ENCODE peak calls at places on chromosome 2, in ten cellular contexts. Q is RPMI7951; G is posterior cingulate gyrus; M is stimulated activated CD8-positive, alpha-beta memory T cell treated with anti-CD3 and anti-CD28 coated beads, Interleukin-7, amount 100 ng/mL, for 48 hours; T is activated T-cell treated with anti-CD3 and anti-CD28 coated beads for 24 hours; E is heart right ventricle; U is iris pigment epithelial cell; L is NCI-H1694 treated with DMSO at 0.1 percent for 48 hours; Y is A673; S is effector CD4-positive, alpha-beta T cell. D is an unnamed sample.

GRCh38 chr2:172293952-172294351 is 133.4 kb upstream of the ITGA6 start:
- DNase-seq in T (no peak), E (peak; percentile 42), L (no peak), Y (peak; percentile 58), G (no peak), Q (peak; percentile 23), M (no peak), U (peak; percentile 73), S (no peak), D (peak; percentile 36)

GRCh38 chr2:85132834-85133637 is at the start of gene TCF7L1:
- DNase-seq in Q (peak; percentile 83), M (no peak), E (peak; percentile 86), L (peak; percentile 46), T (peak; percentile 3), Y (peak; percentile 93), S (no peak), U (peak; percentile 89), G (peak; percentile 52), D (no peak)

GRCh38 chr2:126392889-126393288 is 263.1 kb upstream of the GYPC start:
- DNase-seq in S (no peak), L (no peak), M (no peak), U (no peak), T (no peak), Y (no peak), Q (no peak), E (no peak), G (no peak), D (no peak)

GRCh38 chr2:17845806-17846205 is 29.5 kb downstream of the MSGN1 start:
- DNase-seq in G (no peak), S (no peak), T (no peak), Y (no peak), M (no peak), E (no peak), U (no peak), L (no peak), Q (no peak), D (no peak)

GRCh38 chr2:121519732-121520640 is 10.7 kb upstream of the RNU4ATAC start:
- DNase-seq in S (no peak), L (no peak), Q (peak; percentile 50), T (no peak), E (no peak), U (no peak), M (no peak), G (peak; percentile 50), Y (no peak), D (no peak)

GRCh38 chr2:203122317-203122998 is 107.8 kb downstream of the NBEAL1 start:
- DNase-seq in L (no peak), G (no peak), E (no peak), Y (peak; percentile 27), U (no peak), M (no peak), Q (peak; percentile 9), S (no peak), T (no peak), D (peak; percentile 31)

GRCh38 chr2:162782138-162782537 is 56.4 kb downstream of the KCNH7 start:
- DNase-seq in T (no peak), M (no peak), U (no peak), E (no peak), Q (no peak), S (no peak), G (no peak), Y (no peak), L (no peak), D (no peak)

GRCh38 chr2:84971799-84972790 is 1.1 kb downstream of the KCMF1 start:
- DNase-seq in L (no peak), G (peak; percentile 25), S (peak; percentile 64), T (peak; percentile 47), M (peak; percentile 34), Y (peak; percentile 69), Q (peak; percentile 59), E (peak; percentile 59), U (peak; percentile 42), D (no peak)

GRCh38 chr2:101698419-101699190 is 1.1 kb downstream of the MAP4K4 start:
- DNase-seq in E (no peak), T (no peak), S (no peak), U (peak; percentile 36), Q (peak; percentile 31), G (no peak), L (peak; percentile 35), Y (peak; percentile 52), M (no peak), D (peak; percentile 44)

GRCh38 chr2:128395196-128395595 is 76.5 kb upstream of the HS6ST1 start:
- DNase-seq in M (no peak), G (no peak), Q (no peak), L (no peak), S (no peak), Y (no peak), U (no peak), E (no peak), T (no peak), D (no peak)

GRCh38 chr2:164495491-164496223 is 125.6 kb downstream of the GRB14 start:
- DNase-seq in L (peak; percentile 62), Q (peak; percentile 53), E (no peak), G (no peak), T (no peak), U (peak; percentile 45), Y (peak; percentile 64), M (no peak), S (no peak), D (peak; percentile 18)

GRCh38 chr2:164898475-164898874 is 56.9 kb downstream of the SLC38A11 start:
- DNase-seq in L (no peak), S (no peak), G (no peak), U (peak; percentile 99), M (no peak), T (no peak), Q (peak; percentile 66), Y (peak; percentile 79), E (no peak), D (no peak)

GRCh38 chr2:227890495-227891079 is 19.2 kb downstream of the DAW1 start:
- DNase-seq in T (no peak), M (no peak), U (peak; percentile 54), G (no peak), S (no peak), L (peak; percentile 63), Y (peak; percentile 83), E (no peak), Q (peak; percentile 54), D (no peak)

GRCh38 chr2:134127496-134127895 is 126.4 kb upstream of the MGAT5 start:
- DNase-seq in U (no peak), M (peak; percentile 80), E (no peak), G (no peak), T (peak; percentile 63), S (peak; percentile 19), Q (no peak), L (no peak), Y (no peak), D (no peak)

GRCh38 chr2:16973586-16974274 is 308.1 kb upstream of the CYRIA start:
- DNase-seq in U (peak; percentile 53), Y (no peak), E (no peak), Q (peak; percentile 20), T (no peak), G (no peak), L (no peak), S (no peak), M (no peak), D (no peak)

GRCh38 chr2:38376346-38376682 is 759 bp downstream of the ATL2 start:
- DNase-seq in L (peak; percentile 37), S (peak; percentile 46), Q (peak; percentile 66), T (peak; percentile 25), M (no peak), U (peak; percentile 78), G (no peak), E (no peak), Y (peak; percentile 60), D (no peak)

GRCh38 chr2:54454922-54455583 is 1.1 kb upstream of the SPTBN1 start:
- DNase-seq in M (no peak), G (peak; percentile 28), E (no peak), Y (no peak), S (no peak), Q (peak; percentile 37), T (no peak), L (no peak), U (no peak), D (no peak)

GRCh38 chr2:2586961-2587360 is 255.9 kb upstream of the MYT1L start:
- DNase-seq in Y (no peak), E (no peak), Q (no peak), S (no peak), U (no peak), G (no peak), L (no peak), M (no peak), T (no peak), D (no peak)

GRCh38 chr2:37604716-37605115 is 66.7 kb downstream of the CDC42EP3 start:
- DNase-seq in S (no peak), U (peak; percentile 68), Q (peak; percentile 70), T (no peak), L (no peak), G (no peak), M (no peak), E (no peak), Y (no peak), D (no peak)

GRCh38 chr2:29165362-29166236 is 50.4 kb downstream of the CLIP4 start:
- DNase-seq in E (no peak), Q (peak; percentile 67), Y (peak; percentile 45), G (no peak), T (no peak), M (no peak), U (peak; percentile 95), L (no peak), S (no peak), D (peak; percentile 88)

GRCh38 chr2:238159676-238160205 is 971 bp downstream of the ERFE start:
- DNase-seq in M (no peak), S (no peak), Y (no peak), Q (no peak), T (no peak), U (no peak), L (no peak), E (peak; percentile 16), G (no peak), D (no peak)

GRCh38 chr2:203796278-203796677 is 71.3 kb upstream of the CTLA4 start:
- DNase-seq in M (no peak), U (no peak), E (no peak), G (no peak), S (no peak), Q (no peak), L (no peak), T (no peak), Y (no peak), D (no peak)

GRCh38 chr2:22890142-22890541 is 494.8 kb upstream of the KLHL29 start:
- DNase-seq in L (peak; percentile 61), G (no peak), Y (no peak), U (no peak), Q (no peak), M (no peak), T (no peak), S (no peak), E (no peak), D (no peak)

GRCh38 chr2:23503682-23504081 is 118.7 kb downstream of the KLHL29 start:
- DNase-seq in Y (no peak), T (no peak), L (no peak), S (no peak), U (no peak), M (no peak), Q (peak; percentile 27), E (no peak), G (no peak), D (no peak)

GRCh38 chr2:45782968-45783367 is 131.5 kb downstream of the PRKCE start:
- DNase-seq in Q (peak; percentile 32), M (no peak), E (no peak), T (no peak), L (no peak), Y (no peak), U (no peak), G (no peak), S (no peak), D (no peak)

GRCh38 chr2:39920318-39920775 is 141.3 kb upstream of the THUMPD2 start:
- DNase-seq in T (no peak), Y (no peak), M (no peak), U (no peak), L (no peak), S (no peak), E (no peak), Q (no peak), G (no peak), D (no peak)

GRCh38 chr2:240815761-240816583 is 4.0 kb downstream of the KIF1A start:
- DNase-seq in E (no peak), T (no peak), M (no peak), Q (no peak), S (no peak), Y (no peak), U (no peak), G (no peak), L (no peak), D (no peak)

GRCh38 chr2:9474361-9475117 is at the start of gene IAH1:
- DNase-seq in T (peak; percentile 67), Q (peak; percentile 58), S (peak; percentile 66), M (peak; percentile 41), U (peak; percentile 46), E (peak; percentile 79), Y (peak; percentile 61), L (no peak), G (peak; percentile 69), D (no peak)

D was measured in LNCaP clone FGC.